ENCODE peak calls at places on chromosome 21, in nine cellular contexts. A, H, Y, X, M, Q, L, N and G are unnamed samples.
A peak's percentile ranks its signal among the peaks of the same experiment; 100 is the strongest.

GRCh38 chr21:46065215-46065992 is 32.5 kb upstream of the COL6A2 start:
- DNase-seq in N (no peak), A (peak; percentile 79), M (peak; percentile 79), X (no peak), Y (no peak), H (peak; percentile 89), Q (no peak), L (no peak), G (no peak)

GRCh38 chr21:46610018-46610701 is 5.3 kb upstream of the S100B start:
- DNase-seq in H (no peak), N (no peak), A (no peak), X (no peak), Y (no peak), L (no peak), M (no peak), Q (no peak), G (no peak)

GRCh38 chr21:46008893-46009635 is 27.5 kb downstream of the COL6A1 start:
- DNase-seq in A (no peak), H (no peak), L (no peak), Q (no peak), X (no peak), N (no peak), M (no peak), Y (no peak), G (no peak)

GRCh38 chr21:28186604-28187003 is 806.1 kb downstream of the LTN1 start:
- DNase-seq in Q (no peak), M (no peak), H (no peak), L (no peak), A (no peak), N (no peak), X (no peak), Y (no peak), G (no peak)

GRCh38 chr21:40851749-40852148 is 4.8 kb upstream of the DSCAM start:
- DNase-seq in A (no peak), Y (no peak), L (no peak), N (no peak), M (no peak), Q (no peak), X (no peak), H (no peak), G (no peak)

GRCh38 chr21:39633043-39633442 is 20.3 kb downstream of the B3GALT5 start:
- DNase-seq in L (no peak), Q (no peak), H (no peak), X (no peak), N (peak; percentile 81), M (no peak), Y (no peak), A (no peak), G (no peak)

GRCh38 chr21:39774252-39774651 is 29.3 kb downstream of the IGSF5 start:
- DNase-seq in H (no peak), Y (no peak), A (no peak), N (peak; percentile 6), X (no peak), L (no peak), Q (no peak), M (no peak), G (no peak)

GRCh38 chr21:14382486-14382834 is 486 bp downstream of the HSPA13 start:
- DNase-seq in N (no peak), H (no peak), M (no peak), L (no peak), Y (no peak), Q (no peak), X (no peak), A (peak; percentile 63), G (no peak)

GRCh38 chr21:33403786-33404571 is 766 bp downstream of the IFNGR2 start:
- DNase-seq in H (peak; percentile 89), X (peak; percentile 47), L (no peak), M (peak; percentile 70), Q (peak; percentile 35), Y (peak; percentile 61), N (peak; percentile 66), A (peak; percentile 84), G (no peak)

GRCh38 chr21:38120984-38121855 is 135.6 kb upstream of the KCNJ15 start:
- DNase-seq in M (no peak), A (no peak), Q (no peak), X (no peak), H (no peak), Y (no peak), N (no peak), L (no peak), G (no peak)

GRCh38 chr21:35796834-35797233 is 263.5 kb downstream of the SETD4 start:
- DNase-seq in Y (no peak), M (no peak), L (no peak), N (peak; percentile 26), Q (peak; percentile 51), H (no peak), X (no peak), A (no peak), G (no peak)

GRCh38 chr21:42612390-42612789 is 41.0 kb upstream of the PDE9A start:
- DNase-seq in Q (no peak), H (no peak), N (no peak), Y (no peak), L (no peak), X (no peak), M (no peak), A (no peak), G (no peak)

GRCh38 chr21:36199021-36199420 is 42.4 kb downstream of the DOP1B start:
- DNase-seq in L (no peak), Y (no peak), A (no peak), M (no peak), H (no peak), Q (no peak), X (no peak), N (no peak), G (no peak)

GRCh38 chr21:44514218-44514520 is 25.8 kb downstream of the KRTAP10-1 start:
- DNase-seq in H (no peak), M (no peak), Y (no peak), N (no peak), L (no peak), Q (no peak), A (no peak), X (no peak), G (no peak)

GRCh38 chr21:46605759-46606426 is 1.0 kb upstream of the S100B start:
- DNase-seq in L (peak; percentile 39), M (peak; percentile 62), Y (no peak), H (no peak), A (no peak), X (peak; percentile 45), Q (peak; percentile 79), N (peak; percentile 40), G (no peak)

GRCh38 chr21:17003763-17004373 is 509.0 kb upstream of the CXADR start:
- DNase-seq in Y (no peak), M (no peak), L (no peak), X (no peak), N (no peak), Q (no peak), H (no peak), A (no peak), G (no peak)

GRCh38 chr21:35548904-35549615 is 500.0 kb upstream of the RUNX1 start:
- DNase-seq in M (no peak), Q (no peak), A (no peak), N (no peak), X (no peak), Y (no peak), H (no peak), L (no peak), G (no peak)

GRCh38 chr21:44370027-44370735 is 16.8 kb downstream of the TRPM2 start:
- DNase-seq in A (peak; percentile 61), H (no peak), N (no peak), L (no peak), M (no peak), Y (no peak), Q (no peak), X (no peak), G (no peak)

GRCh38 chr21:45460611-45461368 is 55.8 kb downstream of the COL18A1 start:
- DNase-seq in L (no peak), X (no peak), M (no peak), Q (no peak), N (peak; percentile 27), A (no peak), H (no peak), Y (no peak), G (no peak)

GRCh38 chr21:45976666-45977335 is 4.8 kb upstream of the COL6A1 start:
- DNase-seq in Q (no peak), L (no peak), A (no peak), H (no peak), M (peak; percentile 24), X (no peak), N (no peak), Y (no peak), G (no peak)

GRCh38 chr21:38945536-38946245 is 140.0 kb downstream of the ETS2 start:
- DNase-seq in L (no peak), Y (no peak), X (no peak), A (no peak), N (no peak), M (no peak), H (no peak), Q (no peak), G (peak; percentile 74)

GRCh38 chr21:44399151-44399954 is 45.9 kb downstream of the TRPM2 start:
- DNase-seq in Y (no peak), A (no peak), H (peak; percentile 63), N (no peak), M (no peak), Q (no peak), X (no peak), L (no peak), G (no peak)

GRCh38 chr21:21690068-21690665 is 692.0 kb downstream of the NCAM2 start:
- DNase-seq in L (no peak), N (no peak), X (no peak), Y (no peak), A (no peak), Q (no peak), H (no peak), M (no peak), G (no peak)

GRCh38 chr21:42227909-42228708 is 9.2 kb downstream of the ABCG1 start:
- DNase-seq in H (peak; percentile 97), N (peak; percentile 99), M (peak; percentile 96), A (peak; percentile 87), L (peak; percentile 75), X (peak; percentile 66), Y (no peak), Q (peak; percentile 68), G (no peak)